ENCODE peak calls at places on chromosome 14, in eight cellular contexts. One of them, this sample, is unnamed.

GRCh38 chr14:29453045-29453444 is 474.6 kb downstream of the PRKD1 start:
- DNase-seq in stimulated activated CD4-positive, alpha-beta T cell treated with anti-CD3 and anti-CD28 coated beads, Interleukin-1b, Interleukin-23, amount 100 ng/mL, for 24 hours: no peak
- DNase-seq in left colon: no peak
- DNase-seq in caudate nucleus: no peak
- DNase-seq in pancreas: no peak
- DNase-seq in AG08395: no peak
- DNase-seq in mammary epithelial cell: no peak
- DNase-seq in bronchial epithelial cell: peak; percentile 56
- DNase-seq in this sample: no peak

GRCh38 chr14:95695913-95696312 is 9.7 kb downstream of the TCL1B start:
- DNase-seq in stimulated activated CD4-positive, alpha-beta T cell treated with anti-CD3 and anti-CD28 coated beads, Interleukin-1b, Interleukin-23, amount 100 ng/mL, for 24 hours: no peak
- DNase-seq in left colon: no peak
- DNase-seq in caudate nucleus: no peak
- DNase-seq in pancreas: no peak
- DNase-seq in AG08395: no peak
- DNase-seq in mammary epithelial cell: no peak
- DNase-seq in bronchial epithelial cell: no peak
- DNase-seq in this sample: no peak

GRCh38 chr14:75905505-75905904 is 76.3 kb downstream of the TGFB3 start:
- DNase-seq in stimulated activated CD4-positive, alpha-beta T cell treated with anti-CD3 and anti-CD28 coated beads, Interleukin-1b, Interleukin-23, amount 100 ng/mL, for 24 hours: no peak
- DNase-seq in left colon: peak; percentile 57
- DNase-seq in caudate nucleus: no peak
- DNase-seq in pancreas: peak; percentile 26
- DNase-seq in AG08395: no peak
- DNase-seq in mammary epithelial cell: no peak
- DNase-seq in bronchial epithelial cell: no peak
- DNase-seq in this sample: no peak

GRCh38 chr14:49893309-49894213 is 679 bp downstream of the ARF6 start:
- DNase-seq in stimulated activated CD4-positive, alpha-beta T cell treated with anti-CD3 and anti-CD28 coated beads, Interleukin-1b, Interleukin-23, amount 100 ng/mL, for 24 hours: peak; percentile 52
- DNase-seq in left colon: peak; percentile 83
- DNase-seq in caudate nucleus: peak; percentile 35
- DNase-seq in pancreas: peak; percentile 57
- DNase-seq in AG08395: peak; percentile 58
- DNase-seq in mammary epithelial cell: peak; percentile 60
- DNase-seq in bronchial epithelial cell: no peak
- DNase-seq in this sample: peak; percentile 27

GRCh38 chr14:60111732-60112131 is 20.0 kb downstream of the PCNX4 start:
- DNase-seq in stimulated activated CD4-positive, alpha-beta T cell treated with anti-CD3 and anti-CD28 coated beads, Interleukin-1b, Interleukin-23, amount 100 ng/mL, for 24 hours: no peak
- DNase-seq in left colon: no peak
- DNase-seq in caudate nucleus: no peak
- DNase-seq in pancreas: no peak
- DNase-seq in AG08395: no peak
- DNase-seq in mammary epithelial cell: no peak
- DNase-seq in bronchial epithelial cell: no peak
- DNase-seq in this sample: no peak

GRCh38 chr14:35986219-35986573 is 160.1 kb downstream of the BRMS1L start:
- DNase-seq in stimulated activated CD4-positive, alpha-beta T cell treated with anti-CD3 and anti-CD28 coated beads, Interleukin-1b, Interleukin-23, amount 100 ng/mL, for 24 hours: no peak
- DNase-seq in left colon: no peak
- DNase-seq in caudate nucleus: no peak
- DNase-seq in pancreas: no peak
- DNase-seq in AG08395: no peak
- DNase-seq in mammary epithelial cell: no peak
- DNase-seq in bronchial epithelial cell: no peak
- DNase-seq in this sample: no peak

GRCh38 chr14:78863143-78863542 is 693.0 kb downstream of the NRXN3 start:
- DNase-seq in stimulated activated CD4-positive, alpha-beta T cell treated with anti-CD3 and anti-CD28 coated beads, Interleukin-1b, Interleukin-23, amount 100 ng/mL, for 24 hours: no peak
- DNase-seq in left colon: peak; percentile 24
- DNase-seq in caudate nucleus: no peak
- DNase-seq in pancreas: no peak
- DNase-seq in AG08395: peak; percentile 2
- DNase-seq in mammary epithelial cell: peak; percentile 25
- DNase-seq in bronchial epithelial cell: peak; percentile 36
- DNase-seq in this sample: no peak

GRCh38 chr14:70901218-70901772 is 6.0 kb upstream of the PCNX1 start:
- DNase-seq in stimulated activated CD4-positive, alpha-beta T cell treated with anti-CD3 and anti-CD28 coated beads, Interleukin-1b, Interleukin-23, amount 100 ng/mL, for 24 hours: no peak
- DNase-seq in left colon: no peak
- DNase-seq in caudate nucleus: no peak
- DNase-seq in pancreas: no peak
- DNase-seq in AG08395: peak; percentile 53
- DNase-seq in mammary epithelial cell: no peak
- DNase-seq in bronchial epithelial cell: no peak
- DNase-seq in this sample: no peak

GRCh38 chr14:54627718-54628345 is 60.9 kb downstream of the SAMD4A start:
- DNase-seq in stimulated activated CD4-positive, alpha-beta T cell treated with anti-CD3 and anti-CD28 coated beads, Interleukin-1b, Interleukin-23, amount 100 ng/mL, for 24 hours: no peak
- DNase-seq in left colon: peak; percentile 24
- DNase-seq in caudate nucleus: peak; percentile 71
- DNase-seq in pancreas: no peak
- DNase-seq in AG08395: peak; percentile 80
- DNase-seq in mammary epithelial cell: no peak
- DNase-seq in bronchial epithelial cell: no peak
- DNase-seq in this sample: no peak

GRCh38 chr14:74627071-74627470 is 15.0 kb upstream of the LTBP2 start:
- DNase-seq in stimulated activated CD4-positive, alpha-beta T cell treated with anti-CD3 and anti-CD28 coated beads, Interleukin-1b, Interleukin-23, amount 100 ng/mL, for 24 hours: no peak
- DNase-seq in left colon: no peak
- DNase-seq in caudate nucleus: no peak
- DNase-seq in pancreas: no peak
- DNase-seq in AG08395: no peak
- DNase-seq in mammary epithelial cell: no peak
- DNase-seq in bronchial epithelial cell: no peak
- DNase-seq in this sample: no peak

GRCh38 chr14:95261616-95262510 is 57.8 kb downstream of the CLMN start:
- DNase-seq in stimulated activated CD4-positive, alpha-beta T cell treated with anti-CD3 and anti-CD28 coated beads, Interleukin-1b, Interleukin-23, amount 100 ng/mL, for 24 hours: no peak
- DNase-seq in left colon: no peak
- DNase-seq in caudate nucleus: no peak
- DNase-seq in pancreas: no peak
- DNase-seq in AG08395: no peak
- DNase-seq in mammary epithelial cell: peak; percentile 67
- DNase-seq in bronchial epithelial cell: peak; percentile 59
- DNase-seq in this sample: no peak

GRCh38 chr14:104756477-104757237 is 3.7 kb downstream of the SIVA1 start:
- DNase-seq in stimulated activated CD4-positive, alpha-beta T cell treated with anti-CD3 and anti-CD28 coated beads, Interleukin-1b, Interleukin-23, amount 100 ng/mL, for 24 hours: no peak
- DNase-seq in left colon: no peak
- DNase-seq in caudate nucleus: no peak
- DNase-seq in pancreas: no peak
- DNase-seq in AG08395: no peak
- DNase-seq in mammary epithelial cell: no peak
- DNase-seq in bronchial epithelial cell: no peak
- DNase-seq in this sample: no peak

GRCh38 chr14:36424478-36425102 is 95.4 kb downstream of the NKX2-1 start:
- DNase-seq in stimulated activated CD4-positive, alpha-beta T cell treated with anti-CD3 and anti-CD28 coated beads, Interleukin-1b, Interleukin-23, amount 100 ng/mL, for 24 hours: no peak
- DNase-seq in left colon: no peak
- DNase-seq in caudate nucleus: no peak
- DNase-seq in pancreas: no peak
- DNase-seq in AG08395: no peak
- DNase-seq in mammary epithelial cell: no peak
- DNase-seq in bronchial epithelial cell: no peak
- DNase-seq in this sample: no peak

GRCh38 chr14:90553921-90554336 is 157.1 kb downstream of the CALM1 start:
- DNase-seq in stimulated activated CD4-positive, alpha-beta T cell treated with anti-CD3 and anti-CD28 coated beads, Interleukin-1b, Interleukin-23, amount 100 ng/mL, for 24 hours: no peak
- DNase-seq in left colon: no peak
- DNase-seq in caudate nucleus: no peak
- DNase-seq in pancreas: no peak
- DNase-seq in AG08395: no peak
- DNase-seq in mammary epithelial cell: no peak
- DNase-seq in bronchial epithelial cell: no peak
- DNase-seq in this sample: no peak

GRCh38 chr14:71403673-71404072 is 496.4 kb downstream of the PCNX1 start:
- DNase-seq in stimulated activated CD4-positive, alpha-beta T cell treated with anti-CD3 and anti-CD28 coated beads, Interleukin-1b, Interleukin-23, amount 100 ng/mL, for 24 hours: no peak
- DNase-seq in left colon: peak; percentile 28
- DNase-seq in caudate nucleus: no peak
- DNase-seq in pancreas: no peak
- DNase-seq in AG08395: no peak
- DNase-seq in mammary epithelial cell: peak; percentile 23
- DNase-seq in bronchial epithelial cell: peak; percentile 50
- DNase-seq in this sample: no peak

GRCh38 chr14:72638021-72638420 is 255.9 kb downstream of the DPF3 start:
- DNase-seq in stimulated activated CD4-positive, alpha-beta T cell treated with anti-CD3 and anti-CD28 coated beads, Interleukin-1b, Interleukin-23, amount 100 ng/mL, for 24 hours: no peak
- DNase-seq in left colon: no peak
- DNase-seq in caudate nucleus: no peak
- DNase-seq in pancreas: no peak
- DNase-seq in AG08395: peak; percentile 86
- DNase-seq in mammary epithelial cell: peak; percentile 72
- DNase-seq in bronchial epithelial cell: peak; percentile 58
- DNase-seq in this sample: no peak

GRCh38 chr14:44029933-44030332 is 477.1 kb downstream of the FSCB start:
- DNase-seq in stimulated activated CD4-positive, alpha-beta T cell treated with anti-CD3 and anti-CD28 coated beads, Interleukin-1b, Interleukin-23, amount 100 ng/mL, for 24 hours: no peak
- DNase-seq in left colon: no peak
- DNase-seq in caudate nucleus: no peak
- DNase-seq in pancreas: no peak
- DNase-seq in AG08395: no peak
- DNase-seq in mammary epithelial cell: peak; percentile 1
- DNase-seq in bronchial epithelial cell: peak; percentile 23
- DNase-seq in this sample: no peak

GRCh38 chr14:71266994-71267636 is 359.9 kb downstream of the PCNX1 start:
- DNase-seq in stimulated activated CD4-positive, alpha-beta T cell treated with anti-CD3 and anti-CD28 coated beads, Interleukin-1b, Interleukin-23, amount 100 ng/mL, for 24 hours: no peak
- DNase-seq in left colon: no peak
- DNase-seq in caudate nucleus: no peak
- DNase-seq in pancreas: no peak
- DNase-seq in AG08395: no peak
- DNase-seq in mammary epithelial cell: peak; percentile 83
- DNase-seq in bronchial epithelial cell: peak; percentile 87
- DNase-seq in this sample: no peak

GRCh38 chr14:97692084-97692483 is 894.9 kb downstream of the VRK1 start:
- DNase-seq in stimulated activated CD4-positive, alpha-beta T cell treated with anti-CD3 and anti-CD28 coated beads, Interleukin-1b, Interleukin-23, amount 100 ng/mL, for 24 hours: no peak
- DNase-seq in left colon: no peak
- DNase-seq in caudate nucleus: no peak
- DNase-seq in pancreas: no peak
- DNase-seq in AG08395: no peak
- DNase-seq in mammary epithelial cell: no peak
- DNase-seq in bronchial epithelial cell: no peak
- DNase-seq in this sample: no peak

GRCh38 chr14:73710737-73711136 is 3.4 kb downstream of the PNMA1 start:
- DNase-seq in stimulated activated CD4-positive, alpha-beta T cell treated with anti-CD3 and anti-CD28 coated beads, Interleukin-1b, Interleukin-23, amount 100 ng/mL, for 24 hours: no peak
- DNase-seq in left colon: no peak
- DNase-seq in caudate nucleus: no peak
- DNase-seq in pancreas: no peak
- DNase-seq in AG08395: no peak
- DNase-seq in mammary epithelial cell: no peak
- DNase-seq in bronchial epithelial cell: no peak
- DNase-seq in this sample: no peak

GRCh38 chr14:59829941-59830734 is 40.4 kb downstream of the RTN1 start:
- DNase-seq in stimulated activated CD4-positive, alpha-beta T cell treated with anti-CD3 and anti-CD28 coated beads, Interleukin-1b, Interleukin-23, amount 100 ng/mL, for 24 hours: no peak
- DNase-seq in left colon: no peak
- DNase-seq in caudate nucleus: no peak
- DNase-seq in pancreas: no peak
- DNase-seq in AG08395: no peak
- DNase-seq in mammary epithelial cell: no peak
- DNase-seq in bronchial epithelial cell: peak; percentile 12
- DNase-seq in this sample: no peak

GRCh38 chr14:44412858-44413569 is 94.1 kb downstream of the FSCB start:
- DNase-seq in stimulated activated CD4-positive, alpha-beta T cell treated with anti-CD3 and anti-CD28 coated beads, Interleukin-1b, Interleukin-23, amount 100 ng/mL, for 24 hours: no peak
- DNase-seq in left colon: no peak
- DNase-seq in caudate nucleus: no peak
- DNase-seq in pancreas: no peak
- DNase-seq in AG08395: no peak
- DNase-seq in mammary epithelial cell: no peak
- DNase-seq in bronchial epithelial cell: no peak
- DNase-seq in this sample: no peak

GRCh38 chr14:93727039-93727740 is 61.1 kb downstream of the PRIMA1 start:
- DNase-seq in stimulated activated CD4-positive, alpha-beta T cell treated with anti-CD3 and anti-CD28 coated beads, Interleukin-1b, Interleukin-23, amount 100 ng/mL, for 24 hours: no peak
- DNase-seq in left colon: no peak
- DNase-seq in caudate nucleus: no peak
- DNase-seq in pancreas: no peak
- DNase-seq in AG08395: no peak
- DNase-seq in mammary epithelial cell: no peak
- DNase-seq in bronchial epithelial cell: no peak
- DNase-seq in this sample: no peak

GRCh38 chr14:91374287-91374880 is 43.2 kb downstream of the CCDC88C start:
- DNase-seq in stimulated activated CD4-positive, alpha-beta T cell treated with anti-CD3 and anti-CD28 coated beads, Interleukin-1b, Interleukin-23, amount 100 ng/mL, for 24 hours: no peak
- DNase-seq in left colon: no peak
- DNase-seq in caudate nucleus: no peak
- DNase-seq in pancreas: no peak
- DNase-seq in AG08395: no peak
- DNase-seq in mammary epithelial cell: no peak
- DNase-seq in bronchial epithelial cell: no peak
- DNase-seq in this sample: no peak

GRCh38 chr14:104638190-104638589 is 33.6 kb upstream of the TMEM179 start:
- DNase-seq in stimulated activated CD4-positive, alpha-beta T cell treated with anti-CD3 and anti-CD28 coated beads, Interleukin-1b, Interleukin-23, amount 100 ng/mL, for 24 hours: no peak
- DNase-seq in left colon: no peak
- DNase-seq in caudate nucleus: no peak
- DNase-seq in pancreas: no peak
- DNase-seq in AG08395: no peak
- DNase-seq in mammary epithelial cell: no peak
- DNase-seq in bronchial epithelial cell: no peak
- DNase-seq in this sample: no peak